ENCODE peak calls at places on chromosomes 4 and X, in seven cellular contexts. D is astrocyte of the spinal cord, E is colonic mucosa, Y is fibroblast of the aortic adventitia, V is testis, F is left ventricle myocardium inferior, M is BJ. H is an unnamed sample.

GRCh38 chrX:115174548-115174947 is 14.7 kb upstream of the RBMXL3 start:
- DNase-seq in V (no peak), D (no peak), Y (peak), E (no peak), F (no peak), M (no peak), H (no peak)

GRCh38 chrX:130895299-130895698 is 7.7 kb downstream of the ENOX2 start:
- DNase-seq in E (no peak), V (no peak), D (no peak), M (no peak), Y (peak), F (no peak), H (no peak)

GRCh38 chr4:2333356-2333841 is 71.5 kb upstream of the MXD4 start:
- DNase-seq in Y (no peak), E (peak), M (no peak), D (no peak), V (no peak), F (no peak), H (no peak)

GRCh38 chrX:45449982-45450381 is 249.3 kb upstream of the DIPK2B start:
- DNase-seq in E (no peak), Y (peak), V (no peak), D (peak), M (no peak), F (no peak), H (no peak)

GRCh38 chrX:81537723-81538122 is 335.8 kb downstream of the SH3BGRL start:
- DNase-seq in F (no peak), V (no peak), Y (no peak), D (no peak), E (no peak), M (no peak), H (no peak)

GRCh38 chr4:38762560-38762959 is 20.2 kb downstream of the TLR10 start:
- DNase-seq in Y (no peak), M (no peak), D (no peak), F (no peak), V (no peak), E (no peak), H (no peak)

GRCh38 chrX:111101580-111101979 is 5.6 kb downstream of the PAK3 start:
- DNase-seq in V (no peak), M (no peak), D (no peak), F (no peak), Y (no peak), E (no peak), H (no peak)

GRCh38 chr4:6109842-6110560 is 90.3 kb downstream of the JAKMIP1 start:
- DNase-seq in M (no peak), D (no peak), E (no peak), Y (no peak), F (no peak), V (peak), H (no peak)

GRCh38 chr4:85370400-85371032 is 104.4 kb upstream of the ARHGAP24 start:
- DNase-seq in E (peak), V (peak), M (no peak), D (peak), Y (peak), F (no peak), H (no peak)

GRCh38 chr4:40843696-40844095 is 93.9 kb downstream of the NSUN7 start:
- DNase-seq in M (no peak), D (no peak), V (no peak), F (no peak), Y (no peak), E (peak), H (no peak)

DNA sequence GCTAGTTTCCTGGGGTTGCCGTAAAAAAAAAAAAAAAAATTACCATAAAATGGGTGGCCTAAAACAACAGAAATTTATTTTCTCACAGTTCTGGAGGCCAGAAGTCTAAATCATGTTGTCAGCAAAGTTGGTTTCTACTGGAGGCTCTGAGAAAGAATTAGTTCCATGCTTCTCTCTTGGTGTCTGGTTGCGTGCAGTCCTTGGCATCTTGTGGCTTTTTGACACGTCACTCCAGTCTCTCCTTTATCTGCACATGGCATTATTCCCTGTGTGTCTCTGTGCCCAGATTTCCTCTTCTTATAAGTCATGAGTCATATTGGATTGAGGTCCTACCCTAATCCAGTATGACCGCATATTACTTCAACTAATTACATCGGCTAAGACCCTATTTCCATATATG is 38.7 kb downstream of the SPATA4 start:
- DNase-seq in Y (peak), D (peak), E (no peak), V (no peak), F (no peak), M (no peak), H (peak)
- H3K4me3 ChIP-seq in Y (no peak), D (no peak), E (no peak), V (no peak), F (no peak), M (no peak), H (no peak)

GRCh38 chr4:37682701-37683401 is 3.3 kb downstream of the RELL1 start:
- DNase-seq in Y (no peak), E (no peak), M (no peak), V (no peak), F (no peak), D (no peak), H (no peak)
- H3K4me3 ChIP-seq in Y (no peak), E (no peak), M (no peak), V (no peak), F (no peak), D (no peak), H (no peak)

DNA sequence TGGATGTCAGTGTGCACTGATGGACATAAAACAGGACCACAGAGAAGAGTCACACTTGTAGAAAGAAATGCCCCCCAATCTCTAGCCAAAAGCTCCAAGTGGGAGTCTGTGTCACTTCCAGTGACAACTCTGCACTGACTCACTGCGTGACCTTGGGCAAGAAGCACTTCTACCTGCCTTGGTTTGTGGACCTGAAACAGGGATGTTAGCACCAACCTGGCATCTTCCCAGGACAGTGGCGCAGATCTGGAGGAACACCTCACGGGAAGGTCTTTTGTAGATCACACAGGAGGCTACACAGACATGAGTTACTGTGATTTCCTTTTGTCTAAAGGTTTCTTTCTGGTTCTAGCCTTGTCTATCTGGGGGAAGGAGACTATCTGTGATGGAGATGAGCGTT is 80.5 kb upstream of the DHRSX start:
- DNase-seq in F (no peak), M (no peak), E (no peak), V (no peak), Y (no peak), D (no peak), H (no peak)
- H3K4me3 ChIP-seq in F (no peak), M (no peak), E (no peak), V (no peak), Y (no peak), D (no peak), H (no peak)

DNA sequence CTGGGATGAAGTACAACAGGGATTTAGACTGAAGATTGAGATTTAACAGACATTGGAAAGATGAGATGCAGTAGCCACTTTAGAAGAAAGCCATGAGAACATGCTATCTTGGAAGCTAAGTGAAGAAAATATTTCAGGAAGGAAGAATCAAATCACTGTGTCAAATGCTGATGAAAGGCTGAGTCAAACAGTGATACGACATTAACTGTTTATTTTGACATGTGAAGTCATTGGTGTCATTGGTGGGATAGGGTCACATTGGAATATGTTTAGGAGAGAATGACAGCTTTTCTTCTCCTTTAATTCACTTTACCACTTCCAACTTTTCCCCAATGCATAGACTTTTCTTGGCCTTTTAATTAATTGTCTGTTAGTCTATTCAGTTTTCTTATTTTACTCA is 653.0 kb upstream of the BOD1L1 start:
- DNase-seq in D (no peak), F (no peak), E (no peak), V (no peak), M (no peak), Y (no peak), H (no peak)
- H3K4me3 ChIP-seq in D (no peak), F (no peak), E (no peak), V (no peak), M (no peak), Y (no peak), H (no peak)

GRCh38 chr4:106698621-106699195 is 330.1 kb upstream of the GIMD1 start:
- DNase-seq in F (no peak), V (no peak), Y (no peak), E (no peak), M (no peak), D (no peak), H (no peak)

GRCh38 chr4:106691749-106692148 is 323.2 kb upstream of the GIMD1 start:
- DNase-seq in D (peak), E (no peak), Y (no peak), V (no peak), F (no peak), M (no peak), H (no peak)

GRCh38 chr4:106690487-106690886 is 321.9 kb upstream of the GIMD1 start:
- DNase-seq in F (no peak), E (no peak), D (peak), M (peak), Y (peak), V (no peak), H (no peak)

GRCh38 chr4:106695846-106696245 is 327.3 kb upstream of the GIMD1 start:
- DNase-seq in M (peak), F (no peak), Y (peak), E (no peak), V (no peak), D (no peak), H (no peak)

GRCh38 chr4:106694232-106694631 is 325.7 kb upstream of the GIMD1 start:
- DNase-seq in F (no peak), M (no peak), V (no peak), Y (no peak), D (no peak), E (no peak), H (no peak)
- H3K4me3 ChIP-seq in F (no peak), M (no peak), V (no peak), Y (no peak), D (no peak), E (no peak), H (no peak)

GRCh38 chrX:125175991-125176390 is 143.7 kb upstream of the TEX13C start:
- DNase-seq in Y (no peak), V (no peak), M (no peak), F (no peak), D (no peak), E (no peak), H (no peak)

GRCh38 chrX:125170459-125170858 is 149.2 kb upstream of the TEX13C start:
- DNase-seq in V (no peak), F (no peak), Y (no peak), M (no peak), D (no peak), E (no peak), H (no peak)

DNA sequence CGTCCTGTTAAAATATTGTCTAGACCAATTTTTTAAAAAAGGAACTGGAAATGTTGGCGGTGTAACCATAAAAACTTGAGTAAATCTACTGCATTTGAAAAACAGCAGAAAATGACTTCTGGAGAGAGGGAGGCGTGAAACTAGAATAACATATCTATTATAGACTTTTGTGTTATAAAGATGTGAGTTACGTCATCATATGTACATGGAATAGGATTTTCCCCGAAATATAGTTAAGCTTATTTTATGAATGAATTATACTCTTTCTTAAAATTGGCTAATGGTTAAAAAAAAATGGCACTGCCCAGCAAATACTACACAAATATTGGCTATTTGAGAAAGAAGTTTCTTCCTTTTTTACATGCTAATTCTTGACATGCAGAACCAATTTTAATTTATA is 147.1 kb upstream of the TEX13C start:
- DNase-seq in M (no peak), F (no peak), D (no peak), E (no peak), V (no peak), Y (no peak), H (no peak)
- H3K4me3 ChIP-seq in M (no peak), F (no peak), D (no peak), E (no peak), V (no peak), Y (no peak), H (no peak)

GRCh38 chr4:105607876-105608275 is 55.5 kb downstream of the ARHGEF38 start:
- DNase-seq in E (no peak), Y (no peak), V (no peak), M (no peak), F (no peak), D (no peak), H (no peak)
- H3K4me3 ChIP-seq in E (no peak), Y (no peak), V (no peak), M (no peak), F (no peak), D (no peak), H (no peak)

DNA sequence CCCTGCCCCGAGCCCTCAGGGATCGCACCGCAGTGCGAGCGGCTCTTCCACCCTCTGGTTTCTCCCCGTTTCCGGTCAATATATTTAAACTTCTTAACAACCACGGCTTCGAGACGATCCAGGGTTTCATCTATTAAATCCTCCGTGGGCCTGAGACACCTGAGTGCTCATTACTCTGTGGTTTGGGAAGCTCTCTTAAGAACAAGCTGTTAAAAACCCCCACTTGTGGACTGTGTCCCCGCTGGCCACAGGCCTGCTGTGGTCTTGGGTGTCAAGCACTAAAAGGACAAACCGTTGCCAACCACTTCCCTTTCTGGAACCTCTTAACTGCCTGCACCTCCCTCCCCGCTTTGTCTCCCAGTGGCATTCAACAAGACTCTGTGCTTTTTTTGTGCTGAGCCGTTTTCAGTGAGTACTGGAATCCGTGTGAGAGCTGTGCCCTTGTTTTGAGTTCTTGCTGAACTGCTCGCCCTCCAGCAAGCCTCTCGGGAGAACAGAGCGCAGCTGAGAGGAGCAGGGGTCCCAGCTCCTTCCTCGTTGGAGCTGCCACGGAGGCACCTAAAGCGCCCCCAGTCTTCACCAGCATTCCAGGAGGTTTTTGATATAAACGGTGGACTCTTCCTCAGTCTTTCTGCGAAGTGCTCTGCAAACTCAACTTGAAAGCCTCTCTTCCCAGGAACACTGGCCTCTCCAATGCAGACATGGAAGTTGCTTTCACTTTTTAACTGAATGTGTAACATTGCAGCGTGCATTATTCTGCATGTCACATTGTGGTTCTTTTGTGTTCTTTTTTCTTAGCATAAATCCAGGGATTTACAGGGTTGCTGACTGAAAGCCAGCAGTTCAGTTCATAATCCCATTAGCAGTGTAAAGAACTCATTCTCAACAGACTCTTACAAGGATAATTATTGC is 706 bp upstream of the IGFBP7 start:
- DNase-seq in D (peak), Y (peak), V (peak), E (peak), M (peak), F (peak), H (peak)
- H3K4me3 ChIP-seq in D (peak), Y (peak), V (peak), E (peak), M (peak), F (peak), H (peak)

H was measured in skeletal muscle cell.